ENCODE peak calls at places on chromosomes 3 and 15, in eight cellular contexts. D is T-cell; M is kidney; J is brain microvascular endothelial cell; A is mesenchymal stem cell; W is activated naive CD8-positive, alpha-beta T cell treated with anti-CD3 and anti-CD28 coated beads for 36 hours; K is NCI-H1092; N is midbrain. Y is an unnamed sample.
A peak's percentile ranks its signal among the peaks of the same experiment; 100 is the strongest.

GRCh38 chr3:41334426-41334825 is 135.1 kb downstream of the CTNNB1 start:
- DNase-seq in K (no peak), W (no peak), M (no peak), J (no peak), D (no peak), A (no peak), N (no peak), Y (no peak)

GRCh38 chr3:86785381-86785780 is 205.6 kb downstream of the VGLL3 start:
- DNase-seq in A (peak; percentile 19), N (peak; percentile 32), W (no peak), M (no peak), D (no peak), K (no peak), J (no peak), Y (peak; percentile 26)

GRCh38 chr3:179713643-179714090 is 60.8 kb downstream of the USP13 start:
- DNase-seq in D (no peak), J (peak; percentile 86), W (no peak), A (peak; percentile 94), K (no peak), N (no peak), M (no peak), Y (no peak)

GRCh38 chr3:46449755-46450552 is 14.8 kb downstream of the LTF start:
- DNase-seq in J (no peak), M (no peak), D (no peak), N (no peak), A (no peak), K (no peak), W (no peak), Y (no peak)

GRCh38 chr15:92527197-92527596 is 128.4 kb downstream of the FAM174B start:
- DNase-seq in D (no peak), N (no peak), K (no peak), M (no peak), J (no peak), A (no peak), W (no peak), Y (no peak)

GRCh38 chr3:12983326-12983725 is 89.9 kb downstream of the IQSEC1 start:
- DNase-seq in J (no peak), D (no peak), A (no peak), M (no peak), W (no peak), K (no peak), N (no peak), Y (no peak)

GRCh38 chr3:106130384-106131084 is 261.7 kb upstream of the CBLB start:
- DNase-seq in A (peak; percentile 87), N (no peak), M (no peak), J (peak; percentile 83), D (no peak), W (no peak), K (no peak), Y (peak; percentile 53)

GRCh38 chr15:61794276-61794675 is 266.0 kb downstream of the VPS13C start:
- DNase-seq in M (no peak), N (no peak), K (no peak), J (peak; percentile 3), W (no peak), A (peak; percentile 0), D (no peak), Y (no peak)

GRCh38 chr3:150545419-150546225 is 674 bp downstream of the SERP1 start:
- DNase-seq in M (peak; percentile 91), N (no peak), D (peak; percentile 35), J (no peak), W (peak; percentile 46), A (peak; percentile 16), K (no peak), Y (peak; percentile 42)

GRCh38 chr3:160374472-160374871 is 24.6 kb downstream of the IFT80 start:
- DNase-seq in K (no peak), N (no peak), M (no peak), D (no peak), A (no peak), W (no peak), J (no peak), Y (no peak)

GRCh38 chr3:181564222-181564621 is 147.5 kb upstream of the SOX2 start:
- DNase-seq in N (no peak), D (no peak), A (no peak), M (no peak), J (no peak), W (no peak), K (no peak), Y (no peak)

GRCh38 chr3:52998781-52999509 is 46.9 kb downstream of the SFMBT1 start:
- DNase-seq in A (no peak), K (no peak), N (no peak), D (no peak), M (no peak), J (no peak), W (no peak), Y (no peak)

GRCh38 chr3:82927309-82928253 is 1166.1 kb upstream of the GBE1 start:
- DNase-seq in J (no peak), W (no peak), A (no peak), M (no peak), D (no peak), N (no peak), K (no peak), Y (no peak)

GRCh38 chr3:69738291-69738690 is 973 bp upstream of the MITF start:
- DNase-seq in D (no peak), W (no peak), N (no peak), A (peak; percentile 51), K (no peak), M (no peak), J (no peak), Y (peak; percentile 3)

GRCh38 chr3:60989893-60990740 is 261.1 kb downstream of the FHIT start:
- DNase-seq in J (no peak), W (no peak), D (no peak), A (no peak), M (no peak), K (no peak), N (no peak), Y (peak; percentile 45)

GRCh38 chr3:150222190-150222548 is 185.9 kb upstream of the TSC22D2 start:
- DNase-seq in M (no peak), D (no peak), N (no peak), K (no peak), W (no peak), J (no peak), A (no peak), Y (no peak)

GRCh38 chr3:42190701-42191442 is 75.1 kb downstream of the CCK start:
- DNase-seq in J (peak; percentile 67), D (peak; percentile 67), A (peak; percentile 63), N (peak; percentile 81), K (peak; percentile 47), M (no peak), W (peak; percentile 48), Y (no peak)

GRCh38 chr3:187739561-187740445 is 5.5 kb downstream of the BCL6 start:
- DNase-seq in M (peak; percentile 96), W (peak; percentile 83), N (peak; percentile 87), K (no peak), A (peak; percentile 95), J (peak; percentile 86), D (peak; percentile 71), Y (peak; percentile 84)

GRCh38 chr3:183188895-183189462 is 26.4 kb upstream of the LAMP3 start:
- DNase-seq in A (peak; percentile 22), K (no peak), J (peak; percentile 25), N (peak; percentile 30), W (no peak), M (no peak), D (peak; percentile 23), Y (no peak)

GRCh38 chr3:32419766-32420137 is 28.1 kb downstream of the CMTM7 start:
- DNase-seq in M (no peak), N (no peak), A (no peak), J (no peak), W (no peak), D (no peak), K (no peak), Y (no peak)

GRCh38 chr3:58059349-58060321 is 51.4 kb downstream of the FLNB start:
- DNase-seq in N (no peak), W (no peak), J (peak; percentile 90), M (peak; percentile 81), A (peak; percentile 99), D (no peak), K (no peak), Y (no peak)

GRCh38 chr3:99242271-99242670 is 340.8 kb upstream of the DCBLD2 start:
- DNase-seq in D (no peak), K (no peak), J (peak; percentile 27), M (no peak), W (no peak), N (no peak), A (peak; percentile 25), Y (no peak)

GRCh38 chr3:37814547-37814946 is 47.1 kb upstream of the CTDSPL start:
- DNase-seq in W (no peak), N (peak; percentile 14), K (no peak), D (no peak), M (no peak), A (peak; percentile 21), J (no peak), Y (no peak)

GRCh38 chr15:72782993-72783562 is 480 bp downstream of the ADPGK start:
- DNase-seq in M (no peak), W (no peak), N (peak; percentile 47), J (no peak), K (no peak), A (peak; percentile 88), D (peak; percentile 18), Y (peak; percentile 44)

GRCh38 chr3:160398820-160399346 is at the start of gene IFT80:
- DNase-seq in D (peak; percentile 94), N (peak; percentile 94), J (peak; percentile 96), A (peak; percentile 97), W (peak; percentile 93), K (peak; percentile 95), M (peak; percentile 98), Y (peak; percentile 93)

GRCh38 chr3:127589600-127590281 is 792 bp downstream of the TPRA1 start:
- DNase-seq in W (peak; percentile 16), J (no peak), M (peak; percentile 86), D (no peak), A (peak; percentile 33), N (no peak), K (no peak), Y (no peak)

GRCh38 chr3:195921334-195921771 is 13.0 kb upstream of the TNK2 start:
- DNase-seq in W (no peak), K (no peak), N (no peak), A (no peak), J (no peak), M (no peak), D (no peak), Y (no peak)

GRCh38 chr3:170780955-170781354 is 89.0 kb downstream of the RPL22L1 start:
- DNase-seq in A (peak; percentile 84), D (no peak), J (no peak), K (no peak), W (no peak), M (no peak), N (peak; percentile 23), Y (no peak)

GRCh38 chr3:136067211-136067610 is 101.7 kb downstream of the PPP2R3A start:
- DNase-seq in A (no peak), W (no peak), J (no peak), M (no peak), K (no peak), D (no peak), N (no peak), Y (no peak)

GRCh38 chr3:100023150-100023549 is 91.2 kb downstream of the FILIP1L start:
- DNase-seq in W (no peak), J (no peak), D (no peak), M (no peak), A (no peak), K (no peak), N (no peak), Y (no peak)

GRCh38 chr3:117263735-117264134 is 554.2 kb downstream of the TUSC7 start:
- DNase-seq in D (no peak), M (no peak), W (no peak), K (no peak), N (no peak), A (no peak), J (no peak), Y (no peak)

GRCh38 chr3:134754768-134755559 is 40.1 kb upstream of the EPHB1 start:
- DNase-seq in K (no peak), A (peak; percentile 21), W (peak; percentile 26), N (no peak), D (peak; percentile 6), J (peak; percentile 47), M (no peak), Y (no peak)

GRCh38 chr15:31080618-31081017 is 20.9 kb downstream of the TRPM1 start:
- DNase-seq in A (peak; percentile 51), K (no peak), J (no peak), D (peak; percentile 17), M (peak; percentile 85), W (peak; percentile 32), N (no peak), Y (peak; percentile 33)